ENCODE peak calls at places on chromosomes 4 and X, in four cellular contexts. N, E, X and F are unnamed samples.

GRCh38 chr4:157271166-157271869 is 50.8 kb downstream of the GRIA2 start:
- DNase-seq in N (no peak), E (no peak), X (no peak), F (no peak)

GRCh38 chrX:38312436-38312835 is 14.9 kb downstream of the RPGR start:
- DNase-seq in N (no peak), X (no peak), E (no peak), F (no peak)

GRCh38 chrX:146581981-146582712 is 227.4 kb upstream of the CXorf51B start:
- DNase-seq in N (no peak), X (no peak), E (no peak), F (no peak)

GRCh38 chr4:36273276-36273675 is 8.1 kb upstream of the DTHD1 start:
- DNase-seq in X (no peak), E (no peak), N (no peak), F (no peak)

GRCh38 chrX:150870059-150870458 is 28.4 kb downstream of the CD99L2 start:
- DNase-seq in E (no peak), N (no peak), X (no peak), F (no peak)

GRCh38 chrX:44770111-44770510 is 73.7 kb upstream of the DUSP21 start:
- DNase-seq in N (no peak), E (no peak), X (no peak), F (no peak)

GRCh38 chr4:57124145-57124544 is 14.0 kb upstream of the IGFBP7 start:
- DNase-seq in X (no peak), N (no peak), E (no peak), F (no peak)

GRCh38 chr4:66433706-66434105 is 763.4 kb upstream of the EPHA5 start:
- DNase-seq in X (no peak), E (no peak), N (no peak), F (no peak)

GRCh38 chr4:98653006-98653405 is 5.4 kb downstream of the TSPAN5 start:
- DNase-seq in E (no peak), N (no peak), X (no peak), F (no peak)